ENCODE peak calls at places on chromosomes 16 and 17, in four cellular contexts. W is GM12878, G is HCT116, F is GM23338. N is an unnamed sample.
A peak's percentile ranks its signal among the peaks of the same experiment; 100 is the strongest.

GRCh38 chr17:17205368-17206148 is 575 bp downstream of the PLD6 start:
- DNase-seq in W (peak; percentile 23), F (peak; percentile 40), G (peak; percentile 7), N (peak; percentile 24)

GRCh38 chr17:59533694-59534093 is 31.7 kb upstream of the DHX40 start:
- DNase-seq in G (no peak), F (no peak), W (no peak), N (no peak)

GRCh38 chr16:14232106-14232890 is 161.2 kb downstream of the MRTFB start:
- DNase-seq in G (no peak), F (no peak), W (no peak), N (no peak)

GRCh38 chr16:75647492-75648264 is at the start of the genes KARS1 and TERF2IP:
- DNase-seq in W (peak; percentile 85), F (peak; percentile 94), G (peak; percentile 82), N (peak; percentile 93)

GRCh38 chr17:145671-146541 is 8.5 kb downstream of the SCGB1C2 start:
- DNase-seq in G (no peak), F (no peak), W (no peak), N (no peak)

GRCh38 chr17:65049085-65049756 is 7.3 kb downstream of the GNA13 start:
- DNase-seq in F (no peak), W (no peak), G (no peak), N (no peak)

GRCh38 chr16:71590584-71590983 is 13.7 kb upstream of the TAT start:
- DNase-seq in G (no peak), W (no peak), F (no peak), N (no peak)

GRCh38 chr16:72024862-72025382 is 16.4 kb downstream of the DHODH start:
- DNase-seq in G (no peak), F (no peak), W (no peak), N (no peak)

GRCh38 chr17:74040291-74040690 is 163.2 kb upstream of the RPL38 start:
- DNase-seq in F (no peak), W (no peak), G (no peak), N (no peak)

GRCh38 chr17:76740329-76741118 is 2.6 kb downstream of the MFSD11 start:
- DNase-seq in W (no peak), G (no peak), F (no peak), N (no peak)

GRCh38 chr17:30454635-30455034 is 22.6 kb upstream of the GOSR1 start:
- DNase-seq in W (no peak), F (no peak), G (no peak), N (peak; percentile 7)

GRCh38 chr17:43418441-43419374 is 19.9 kb downstream of the ARL4D start:
- DNase-seq in G (peak; percentile 55), W (no peak), F (peak; percentile 8), N (peak; percentile 26)

GRCh38 chr17:45197555-45198334 is 23.9 kb upstream of the FMNL1 start:
- DNase-seq in G (peak; percentile 81), W (peak; percentile 54), F (peak; percentile 96), N (peak; percentile 77)

GRCh38 chr17:59361916-59362810 is 30.7 kb downstream of the YPEL2 start:
- DNase-seq in W (peak; percentile 86), F (no peak), G (no peak), N (no peak)

GRCh38 chr16:54493594-54493993 is 207.0 kb upstream of the IRX3 start:
- DNase-seq in G (no peak), W (no peak), F (no peak), N (no peak)

GRCh38 chr16:12721841-12722467 is 81.7 kb downstream of the CPPED1 start:
- DNase-seq in F (no peak), G (no peak), W (no peak), N (no peak)

GRCh38 chr17:27284811-27285415 is 9.0 kb upstream of the WSB1 start:
- DNase-seq in G (no peak), W (no peak), F (no peak), N (no peak)

GRCh38 chr16:66146689-66147330 is 219.7 kb upstream of the CDH5 start:
- DNase-seq in W (no peak), F (no peak), G (no peak), N (no peak)

GRCh38 chr16:66274335-66275110 is 92.0 kb upstream of the CDH5 start:
- DNase-seq in G (peak; percentile 32), F (no peak), W (no peak), N (no peak)

GRCh38 chr17:61411114-61411943 is 11.7 kb downstream of the TBX2 start:
- DNase-seq in W (no peak), G (no peak), F (peak; percentile 70), N (no peak)

GRCh38 chr17:36931697-36932382 is 5.4 kb upstream of the LHX1 start:
- DNase-seq in F (no peak), W (no peak), G (no peak), N (no peak)

GRCh38 chr16:3129137-3130131 is 5.4 kb upstream of the ZNF213 start:
- DNase-seq in G (no peak), W (no peak), F (peak; percentile 94), N (peak; percentile 88)

GRCh38 chr16:87836844-87837581 is 32.3 kb downstream of the SLC7A5 start:
- DNase-seq in W (no peak), F (no peak), G (no peak), N (no peak)

GRCh38 chr17:78818932-78819331 is 21.7 kb downstream of the USP36 start:
- DNase-seq in G (no peak), F (no peak), W (no peak), N (no peak)

GRCh38 chr17:4162775-4163498 is 19.9 kb downstream of the CYB5D2 start:
- DNase-seq in W (no peak), G (no peak), F (no peak), N (peak; percentile 61)

GRCh38 chr17:72336026-72336803 is 215.4 kb downstream of the SOX9 start:
- DNase-seq in F (peak; percentile 49), W (no peak), G (no peak), N (no peak)

GRCh38 chr16:11315499-11315898 is 29.8 kb upstream of the RMI2 start:
- DNase-seq in F (peak; percentile 100), W (no peak), G (no peak), N (no peak)

GRCh38 chr16:35862242-35862641 is 2402.8 kb downstream of the TP53TG3F start:
- DNase-seq in F (no peak), W (no peak), G (no peak), N (peak; percentile 11)

GRCh38 chr17:77881545-77881944 is 77.0 kb upstream of the TNRC6C start:
- DNase-seq in W (peak; percentile 89), G (no peak), F (no peak), N (peak; percentile 97)

GRCh38 chr16:30366511-30366910 is 3.8 kb downstream of the TBC1D10B start:
- DNase-seq in F (no peak), W (no peak), G (no peak), N (no peak)

GRCh38 chr17:31175237-31175636 is 80.5 kb downstream of the NF1 start:
- DNase-seq in G (no peak), F (no peak), W (no peak), N (no peak)

GRCh38 chr16:11686713-11687112 is 18.5 kb downstream of the SNN start:
- DNase-seq in F (no peak), G (no peak), W (no peak), N (no peak)

GRCh38 chr17:1003972-1004768 is 7.2 kb downstream of the TIMM22 start:
- DNase-seq in F (no peak), W (no peak), G (no peak), N (no peak)

GRCh38 chr17:34892864-34893263 is 68.4 kb downstream of the CCT6B start:
- DNase-seq in W (no peak), F (peak; percentile 73), G (peak; percentile 3), N (peak; percentile 8)

GRCh38 chr17:34899892-34900291 is 61.4 kb downstream of the CCT6B start:
- DNase-seq in G (no peak), W (no peak), F (no peak), N (no peak)

GRCh38 chr17:34894971-34895370 is 66.3 kb downstream of the CCT6B start:
- DNase-seq in G (no peak), W (no peak), F (no peak), N (no peak)

GRCh38 chr17:34895388-34895787 is 65.9 kb downstream of the CCT6B start:
- DNase-seq in F (peak; percentile 60), W (no peak), G (no peak), N (no peak)
- TF ChIP-seq REST in F (peak; percentile 77), W (peak; percentile 63), G (peak; percentile 26), N (peak; percentile 85)

GRCh38 chr17:49469831-49470568 is 25.1 kb upstream of the NGFR start:
- DNase-seq in G (no peak), W (no peak), F (peak; percentile 88), N (no peak)
- H3K27me3 ChIP-seq in G (no peaks in the 10 kb centered on the region), W (peaks cover 16% of the 10 kb centered on the region), F (peaks cover 42% of the 10 kb centered on the region), N (peaks cover 58% of the 10 kb centered on the region)

DNA sequence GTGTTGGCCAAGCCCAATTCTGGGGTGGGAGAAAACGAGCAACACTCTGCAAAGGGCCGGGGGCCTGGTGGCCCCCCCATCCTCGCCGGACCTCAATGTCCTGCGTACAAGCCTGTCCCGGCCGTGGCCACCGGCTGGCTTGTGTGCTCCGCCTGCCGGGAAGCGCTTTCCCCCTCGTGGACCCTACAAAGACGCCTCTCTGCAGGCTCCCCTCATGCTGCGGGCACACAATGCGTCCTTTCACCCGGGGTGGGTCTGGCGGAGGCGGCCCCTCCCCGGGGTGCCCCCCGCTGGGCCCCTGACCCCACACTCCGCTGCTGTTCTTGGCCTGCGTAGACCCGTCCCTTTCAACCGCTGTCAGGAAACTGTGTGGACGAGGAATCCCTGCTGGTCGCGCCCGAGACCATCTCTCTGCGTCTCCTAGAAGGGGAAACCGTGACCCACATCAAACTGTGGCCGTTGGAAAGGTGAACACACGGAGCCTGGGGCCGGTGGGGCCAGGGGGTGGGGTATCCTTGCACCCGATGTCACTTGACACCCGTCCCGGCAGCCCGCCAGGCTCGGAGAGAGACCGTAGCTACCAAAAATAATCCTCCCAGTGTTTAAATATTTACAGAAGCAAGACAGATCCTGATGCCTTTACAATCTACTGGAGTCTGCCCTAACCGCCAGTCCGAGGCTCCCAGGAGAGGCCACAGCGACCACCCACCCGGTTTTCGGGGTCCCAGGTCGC is 43.6 kb downstream of the TBC1D16 start:
- DNase-seq in F (peak; percentile 34), G (no peak), W (no peak), N (no peak)
- TF ChIP-seq REST in F (no peak), G (no peak), W (no peak), N (no peak)

GRCh38 chr17:49464049-49464448 is 31.0 kb upstream of the NGFR start:
- DNase-seq in W (no peak), G (no peak), F (no peak), N (no peak)

GRCh38 chr17:49460401-49460800 is 34.7 kb upstream of the NGFR start:
- DNase-seq in W (no peak), G (no peak), F (no peak), N (no peak)

GRCh38 chr17:49459401-49459984 is 35.6 kb upstream of the NGFR start:
- DNase-seq in G (no peak), F (peak; percentile 66), W (no peak), N (no peak)

GRCh38 chr17:49457564-49458535 is 37.2 kb upstream of the NGFR start:
- DNase-seq in G (no peak), W (no peak), F (no peak), N (no peak)

DNA sequence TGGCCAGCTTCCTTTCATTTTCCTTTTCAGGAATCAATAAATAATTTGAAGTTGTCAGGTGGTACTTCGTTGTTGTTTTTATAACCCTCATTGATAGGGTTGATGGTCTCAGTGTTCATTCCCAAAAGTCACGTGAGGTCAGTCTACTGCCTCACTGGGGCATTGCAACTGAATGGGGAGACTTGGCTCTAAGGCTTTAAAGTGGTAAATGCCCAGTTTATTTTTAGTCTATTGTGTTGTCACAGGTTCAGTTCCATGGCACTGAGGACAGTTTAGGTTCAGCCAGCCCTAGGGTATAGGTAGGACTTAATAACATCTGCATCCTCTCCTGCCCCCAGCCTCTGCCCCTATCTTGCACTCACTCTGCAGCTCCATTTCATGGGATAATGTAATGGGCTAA is 33.5 kb upstream of the NGFR start:
- DNase-seq in F (no peak), G (no peak), W (no peak), N (no peak)
- H3K27me3 ChIP-seq in F (no peaks in the 10 kb centered on the region), G (peaks cover 47% of the 10 kb centered on the region), W (peaks cover 3% of the 10 kb centered on the region), N (peaks cover 35% of the 10 kb centered on the region)

GRCh38 chr17:5419356-5419958 is at the start of gene NUP88:
- DNase-seq in W (peak; percentile 94), G (peak; percentile 95), F (peak; percentile 99), N (peak; percentile 94)
- TF ChIP-seq REST in W (no peak), G (no peak), F (no peak), N (peak; percentile 17)